ENCODE peak calls at places on chromosome 10, in nine cellular contexts. M, P, S, H, O, U, A, R and T are unnamed samples.

GRCh38 chr10:48241301-48241700 is 33.2 kb downstream of the FRMPD2 start:
- DNase-seq in P (no peak), U (no peak), H (no peak), A (no peak), M (no peak), O (no peak), S (no peak), R (no peak), T (no peak)

GRCh38 chr10:16909961-16910794 is 93.0 kb upstream of the RSU1 start:
- DNase-seq in U (no peak), S (no peak), A (no peak), H (no peak), M (no peak), P (peak), R (no peak), O (peak), T (no peak)

GRCh38 chr10:119060107-119060506 is 20.5 kb downstream of the EIF3A start:
- DNase-seq in P (no peak), U (no peak), M (no peak), S (no peak), O (no peak), R (no peak), H (no peak), A (no peak), T (no peak)

GRCh38 chr10:76675951-76676587 is 961.5 kb downstream of the KCNMA1 start:
- DNase-seq in S (peak), R (peak), U (no peak), A (no peak), M (peak), O (peak), H (no peak), P (no peak), T (no peak)

GRCh38 chr10:100370561-100370975 is 23.5 kb downstream of the SCD start:
- DNase-seq in O (peak), H (no peak), A (no peak), S (no peak), P (no peak), R (no peak), U (no peak), M (no peak), T (peak)

GRCh38 chr10:110916554-110917346 is 2.2 kb downstream of the BBIP1 start:
- DNase-seq in R (no peak), U (no peak), H (no peak), M (no peak), A (peak), P (peak), S (no peak), O (peak), T (no peak)

GRCh38 chr10:59905066-59905734 is 1.2 kb downstream of the CCDC6 start:
- DNase-seq in U (peak), R (peak), M (peak), H (peak), A (no peak), O (peak), P (no peak), S (peak), T (no peak)

GRCh38 chr10:33412261-33413092 is 78.0 kb upstream of the NRP1 start:
- DNase-seq in R (no peak), P (peak), A (peak), U (peak), S (peak), O (peak), M (peak), H (no peak), T (no peak)

DNA sequence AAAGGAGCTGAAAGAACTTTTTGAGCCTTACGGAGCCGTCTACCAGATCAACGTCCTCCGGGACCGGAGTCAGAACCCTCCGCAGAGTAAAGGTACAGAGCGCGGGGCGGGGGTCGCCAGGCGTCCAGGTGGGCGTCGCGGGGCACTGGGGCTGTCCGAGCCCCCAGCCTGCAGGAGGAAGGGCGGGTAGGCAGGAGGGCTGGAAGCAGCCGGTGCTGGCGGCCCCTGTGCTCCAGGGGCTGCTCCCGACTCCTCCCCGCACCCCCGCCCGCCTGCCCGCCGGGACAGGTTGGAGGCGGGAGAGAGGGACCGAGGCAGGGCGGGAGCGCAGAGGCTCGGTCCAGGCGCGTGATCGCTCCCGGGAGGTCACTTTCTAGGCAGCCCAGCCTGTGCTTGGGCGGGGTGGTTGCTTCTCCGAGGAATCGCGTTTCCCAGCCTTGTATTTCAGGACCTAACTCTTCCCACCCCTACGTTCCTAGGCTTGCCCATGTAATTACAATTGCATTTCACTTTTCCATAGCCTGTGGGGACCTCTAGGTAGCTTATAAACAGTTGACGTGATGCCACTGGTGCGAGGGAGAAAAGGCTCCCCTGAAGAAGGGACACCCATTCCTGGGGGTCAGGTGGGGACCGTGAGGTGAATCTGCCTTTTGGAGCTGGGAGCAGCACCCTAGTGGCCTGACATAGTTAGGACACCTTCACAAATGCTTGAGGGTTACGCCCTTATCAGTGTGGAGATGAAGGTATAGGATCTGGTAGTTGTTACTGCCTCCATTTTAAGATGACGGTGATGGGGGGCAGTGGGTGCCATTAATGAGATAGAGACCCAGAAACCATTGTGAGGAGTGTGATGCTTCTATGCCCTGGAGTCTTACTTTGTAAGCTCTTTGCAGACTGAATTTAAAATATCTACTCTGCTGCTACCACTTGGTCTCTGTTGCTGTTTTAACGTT is 148.2 kb downstream of the CELF2 start:
- DNase-seq in O (peak), P (peak), A (no peak), S (peak), U (peak), M (peak), R (peak), H (peak), T (peak)
- TF ChIP-seq CTCF in O (peak), P (peak), A (peak), S (peak), U (peak), M (peak), R (peak), H (peak), T (peak)

GRCh38 chr10:131934769-131935168 is 34.0 kb downstream of the PPP2R2D start:
- DNase-seq in H (no peak), S (no peak), O (no peak), M (no peak), P (no peak), A (no peak), R (no peak), U (peak), T (no peak)

GRCh38 chr10:131937832-131938231 is 37.0 kb downstream of the PPP2R2D start:
- DNase-seq in H (no peak), R (no peak), A (no peak), P (no peak), O (no peak), M (no peak), S (no peak), U (peak), T (no peak)

GRCh38 chr10:131935260-131935659 is 34.5 kb downstream of the PPP2R2D start:
- DNase-seq in O (no peak), S (no peak), U (no peak), P (no peak), R (no peak), M (no peak), A (no peak), H (no peak), T (no peak)

GRCh38 chr10:131938681-131939080 is 37.9 kb downstream of the PPP2R2D start:
- DNase-seq in H (no peak), R (no peak), S (no peak), U (peak), M (no peak), P (no peak), A (no peak), O (no peak), T (no peak)

DNA sequence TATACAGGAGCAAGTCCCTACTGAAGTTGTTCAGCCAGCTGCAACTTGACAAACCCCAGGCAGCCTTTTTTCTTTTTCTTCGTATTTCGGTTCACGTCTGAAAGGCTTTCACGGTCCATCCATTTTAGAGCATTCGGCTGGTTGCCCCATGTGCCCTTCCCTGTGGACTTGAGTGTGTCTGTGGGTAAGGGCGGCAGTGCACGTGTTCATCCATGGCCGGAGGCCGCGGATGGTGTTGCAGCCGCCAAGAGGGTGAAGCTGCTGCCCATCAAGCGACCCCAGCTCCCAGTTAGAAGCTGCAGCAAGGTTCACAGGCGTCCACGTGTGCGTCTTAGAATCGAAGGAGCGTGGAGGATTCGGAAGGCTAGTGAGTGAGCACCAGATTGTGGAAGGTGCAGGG is 35.9 kb downstream of the PPP2R2D start:
- DNase-seq in P (no peak), A (no peak), M (no peak), R (no peak), H (no peak), O (no peak), S (no peak), U (peak), T (no peak)
- TF ChIP-seq CTCF in P (no peak), A (no peak), M (no peak), R (no peak), H (no peak), O (no peak), S (no peak), U (no peak), T (no peak)

DNA sequence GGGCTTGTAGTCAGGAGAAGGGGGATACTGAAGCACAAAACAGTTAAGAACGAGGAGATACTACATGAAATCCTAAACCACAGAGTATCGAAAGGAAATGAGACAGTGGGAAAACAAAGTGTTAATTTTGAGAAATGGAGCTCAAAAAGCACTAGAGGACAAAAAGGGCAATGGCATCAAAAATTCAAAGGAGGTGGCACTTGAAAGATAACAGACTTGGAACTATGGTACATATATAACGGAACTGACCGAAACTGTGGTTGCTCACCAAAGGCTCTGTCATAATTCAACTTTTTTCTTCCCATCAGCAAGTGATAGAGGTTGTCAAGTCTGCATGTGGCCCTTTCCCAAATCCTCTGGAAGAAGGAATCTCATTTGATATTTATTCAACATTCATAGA is 97.0 kb downstream of the CABCOCO1 start:
- DNase-seq in P (no peak), O (no peak), H (no peak), M (no peak), R (no peak), U (no peak), A (no peak), S (no peak), T (no peak)
- TF ChIP-seq CTCF in P (no peak), O (no peak), H (no peak), M (no peak), R (no peak), U (no peak), A (no peak), S (no peak), T (no peak)

DNA sequence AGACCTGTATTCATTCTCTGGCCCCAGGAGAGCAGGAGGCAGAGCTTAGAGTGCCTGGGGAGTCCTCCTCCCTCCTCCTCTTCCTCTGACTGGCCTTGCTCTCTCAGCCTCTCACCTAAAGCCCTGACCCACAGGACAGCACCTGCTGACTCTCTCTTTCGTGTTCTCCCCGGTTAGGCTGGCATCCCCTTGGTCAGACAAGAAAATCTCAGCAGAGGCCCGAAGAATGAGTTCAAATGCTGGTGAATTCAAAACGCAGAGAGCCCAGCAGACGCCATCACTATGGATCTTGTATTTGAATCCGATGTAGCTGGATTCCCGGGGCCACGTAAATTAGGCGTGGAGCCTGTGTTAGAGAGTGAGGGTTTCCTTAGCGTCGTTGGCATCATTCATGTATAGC is 255.3 kb downstream of the KLF6 start:
- DNase-seq in A (no peak), U (no peak), M (no peak), P (no peak), S (no peak), O (no peak), H (no peak), R (no peak), T (no peak)
- TF ChIP-seq CTCF in A (no peak), U (no peak), M (no peak), P (no peak), S (no peak), O (no peak), H (no peak), R (no peak), T (no peak)

DNA sequence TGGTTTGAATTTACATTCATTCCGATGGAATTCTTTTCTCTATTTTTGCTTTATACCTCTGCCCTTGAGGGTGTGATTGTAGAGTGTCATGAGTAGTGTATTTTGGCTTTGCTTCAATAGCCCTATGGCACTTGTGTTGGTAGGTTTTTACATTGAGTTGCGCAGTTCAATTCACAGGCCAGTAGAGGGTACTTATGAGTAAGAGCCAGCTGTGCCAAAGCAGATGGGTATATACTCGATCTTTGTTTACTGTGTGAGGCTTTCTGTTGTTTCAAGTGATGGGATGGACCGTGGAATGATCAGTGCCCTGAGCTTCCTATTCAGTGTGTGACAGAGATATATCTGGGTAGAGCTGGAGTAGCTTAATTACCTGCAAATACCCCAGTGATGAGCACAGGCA is 4.3 kb upstream of the AKR1C3 start:
- DNase-seq in M (no peak), O (peak), S (no peak), A (no peak), U (no peak), P (peak), R (no peak), H (peak), T (no peak)
- TF ChIP-seq CTCF in M (no peak), O (peak), S (no peak), A (peak), U (peak), P (peak), R (no peak), H (peak), T (peak)

DNA sequence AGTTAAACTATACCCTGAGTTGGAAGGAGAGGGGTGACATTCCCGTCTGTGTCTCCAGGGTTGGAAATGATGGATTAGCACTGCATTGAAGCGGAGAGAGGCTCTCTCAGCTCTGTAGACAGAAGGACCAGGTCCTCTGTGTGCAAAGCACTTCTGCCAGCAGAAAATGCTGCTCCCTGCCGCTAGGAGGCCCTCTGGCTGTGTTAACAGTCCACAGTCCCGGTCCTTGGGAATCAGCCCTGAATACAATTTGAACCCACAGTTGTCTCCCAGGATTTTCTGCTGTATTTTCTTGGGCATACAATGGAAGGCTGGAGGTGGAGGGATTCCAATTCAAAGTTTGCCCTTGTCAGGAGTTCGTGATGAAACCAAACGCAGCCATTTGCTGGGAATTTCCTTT is 205.1 kb downstream of the GLRX3 start:
- DNase-seq in M (no peak), H (peak), U (no peak), R (no peak), P (no peak), A (no peak), O (no peak), S (no peak), T (no peak)
- TF ChIP-seq CTCF in M (peak), H (peak), U (peak), R (no peak), P (peak), A (no peak), O (peak), S (no peak), T (peak)

GRCh38 chr10:42754155-42755027 is 28.2 kb upstream of the BMS1 start:
- DNase-seq in A (no peak), U (peak), M (peak), R (peak), O (peak), S (peak), H (peak), P (peak), T (no peak)
- TF ChIP-seq CTCF in A (no peak), U (peak), M (no peak), R (no peak), O (no peak), S (no peak), H (no peak), P (no peak), T (no peak)

GRCh38 chr10:52308251-52309031 is 5.6 kb upstream of the DKK1 start:
- DNase-seq in M (peak), H (peak), R (peak), U (peak), S (peak), O (peak), P (peak), A (no peak), T (no peak)
- TF ChIP-seq CTCF in M (peak), H (peak), R (peak), U (peak), S (peak), O (peak), P (peak), A (peak), T (peak)